ENCODE peak calls at places on chromosomes 12 and 14, in six cellular contexts. O is astrocyte of the spinal cord, B is fibroblast of lung, E is fibroblast of mammary gland, N is left ventricle myocardium inferior, V is AG09309. L is an unnamed sample.

GRCh38 chr12:30457621-30458289 is 237.9 kb downstream of the IPO8 start:
- DNase-seq in O (peak; percentile 72), B (peak; percentile 92), E (peak; percentile 96), N (no peak), V (peak; percentile 62), L (peak; percentile 94)

GRCh38 chr14:37417833-37418232 is 177.2 kb downstream of the FOXA1 start:
- DNase-seq in O (no peak), B (no peak), E (no peak), N (no peak), V (no peak), L (no peak)

GRCh38 chr12:103627189-103627855 is 40.2 kb downstream of the STAB2 start:
- DNase-seq in O (no peak), B (no peak), E (no peak), N (peak; percentile 72), V (no peak), L (no peak)

GRCh38 chr12:92602476-92602875 is 100.3 kb upstream of the PLEKHG7 start:
- DNase-seq in O (peak; percentile 84), B (peak; percentile 94), E (peak; percentile 92), N (no peak), V (peak; percentile 84), L (peak; percentile 99)

GRCh38 chr12:125773033-125773432 is 707.8 kb downstream of the AACS start:
- DNase-seq in O (no peak), B (no peak), E (peak; percentile 6), N (no peak), V (no peak), L (peak; percentile 5)

GRCh38 chr12:115163710-115164109 is 479.7 kb upstream of the TBX3 start:
- DNase-seq in O (no peak), B (no peak), E (no peak), N (no peak), V (no peak), L (no peak)

GRCh38 chr12:105040476-105040875 is 43.8 kb downstream of the ALDH1L2 start:
- DNase-seq in O (no peak), B (no peak), E (no peak), N (no peak), V (no peak), L (no peak)

GRCh38 chr12:113274848-113275247 is 53.6 kb downstream of the TPCN1 start:
- DNase-seq in O (no peak), B (no peak), E (no peak), N (no peak), V (no peak), L (no peak)

GRCh38 chr12:93762059-93762719 is 85.0 kb downstream of the CRADD start:
- DNase-seq in O (no peak), B (peak; percentile 71), E (peak; percentile 66), N (no peak), V (no peak), L (peak; percentile 46)

GRCh38 chr14:60722163-60722835 is 1.9 kb downstream of the SIX4 start:
- DNase-seq in O (peak; percentile 75), B (peak; percentile 70), E (peak; percentile 64), N (no peak), V (no peak), L (peak; percentile 39)

DNA sequence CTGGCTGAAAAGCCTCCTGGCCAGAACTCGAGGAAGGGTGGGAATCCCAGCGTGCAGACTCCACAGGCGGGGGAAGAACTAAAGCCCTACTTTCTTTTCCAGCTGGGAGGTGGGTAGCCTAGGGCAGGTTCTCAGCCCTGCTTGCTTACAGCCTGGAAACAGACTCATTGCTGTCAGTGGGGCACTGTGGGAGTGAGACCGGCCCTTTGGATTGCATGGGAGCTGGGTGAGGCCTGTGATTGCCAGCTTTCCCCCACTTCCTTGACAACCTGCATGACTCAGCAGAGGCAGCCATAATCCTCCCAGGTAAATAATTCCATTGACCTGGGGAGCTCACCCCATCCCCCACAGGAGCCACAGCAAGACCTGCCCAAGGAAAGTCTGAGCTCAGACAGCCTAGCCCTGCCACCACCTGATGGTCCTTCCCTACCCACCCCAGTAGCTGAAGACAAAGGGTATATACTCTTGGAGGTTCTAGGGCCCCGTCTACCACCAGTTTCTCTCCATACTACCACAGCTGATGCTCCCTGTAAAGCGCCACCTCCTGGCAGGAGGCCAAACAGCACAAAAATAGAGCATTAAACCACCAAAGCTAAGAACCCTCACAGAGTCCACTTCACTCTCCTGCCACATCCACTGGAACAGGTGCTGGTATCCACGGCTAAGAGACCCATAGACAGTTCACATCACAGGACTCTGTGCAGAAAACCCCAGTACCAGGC is 294.1 kb downstream of the SEC23A start:
- DNase-seq in O (no peak), B (no peak), E (no peak), N (no peak), V (no peak), L (no peak)
- TF ChIP-seq CTCF in O (no peak), B (no peak), E (no peak), N (no peak), V (no peak), L (no peak)

GRCh38 chr14:91858536-91859275 is 8.6 kb downstream of the TC2N start:
- DNase-seq in O (peak; percentile 44), B (peak; percentile 57), E (peak; percentile 94), N (no peak), V (peak; percentile 52), L (peak; percentile 69)
- TF ChIP-seq CTCF in O (no peak), B (no peak), E (peak; percentile 14), N (no peak), V (no peak), L (peak; percentile 8)

GRCh38 chr12:87667378-87667777 is 361.8 kb downstream of the C12orf50 start:
- DNase-seq in O (peak; percentile 51), B (peak; percentile 47), E (peak; percentile 29), N (no peak), V (no peak), L (peak; percentile 86)
- TF ChIP-seq CTCF in O (peak; percentile 31), B (no peak), E (peak; percentile 24), N (peak; percentile 47), V (no peak), L (peak; percentile 24)

GRCh38 chr12:103169-103981 is 36.8 kb downstream of the IQSEC3 start:
- DNase-seq in O (no peak), B (no peak), E (no peak), N (no peak), V (no peak), L (no peak)

GRCh38 chr12:102879-103168 is 36.3 kb downstream of the IQSEC3 start:
- DNase-seq in O (no peak), B (no peak), E (no peak), N (no peak), V (no peak), L (no peak)

GRCh38 chr12:106118-106561 is 39.6 kb downstream of the IQSEC3 start:
- DNase-seq in O (no peak), B (no peak), E (no peak), N (peak; percentile 32), V (no peak), L (peak; percentile 32)

GRCh38 chr12:105696-106095 is 39.1 kb downstream of the IQSEC3 start:
- DNase-seq in O (no peak), B (no peak), E (no peak), N (no peak), V (no peak), L (no peak)

DNA sequence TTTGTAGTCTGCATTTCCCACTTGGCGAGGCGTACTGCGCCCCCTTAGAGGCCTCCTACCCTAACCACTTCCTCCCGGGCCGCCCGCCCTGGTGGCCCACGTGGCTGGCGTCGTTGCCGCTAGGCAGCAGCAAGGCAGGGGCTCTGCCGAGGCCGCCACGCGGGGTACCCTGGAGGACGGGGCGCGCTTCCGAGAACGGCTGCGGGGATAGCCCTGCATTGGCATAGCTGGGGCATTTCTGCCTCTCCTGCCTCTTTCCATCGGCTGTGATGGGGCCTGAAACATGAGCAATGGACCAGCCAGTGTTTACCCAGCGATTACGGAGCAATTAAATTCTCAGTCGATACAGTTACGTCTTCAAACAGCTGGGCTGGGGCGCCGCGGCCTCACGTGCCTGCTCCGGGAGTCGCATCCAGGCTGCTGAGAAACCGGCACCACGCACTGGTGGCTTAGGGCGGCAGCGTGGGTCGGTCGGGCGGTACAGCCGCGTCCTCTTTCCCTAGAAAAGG is 38.1 kb downstream of the IQSEC3 start:
- DNase-seq in O (no peak), B (no peak), E (no peak), N (no peak), V (no peak), L (no peak)
- TF ChIP-seq CTCF in O (no peak), B (no peak), E (no peak), N (no peak), V (no peak), L (no peak)

GRCh38 chr12:110403146-110403974 is at the start of gene ANAPC7:
- DNase-seq in O (peak; percentile 93), B (peak; percentile 94), E (peak; percentile 88), N (peak; percentile 90), V (peak; percentile 68), L (peak; percentile 95)
- TF ChIP-seq CTCF in O (peak; percentile 9), B (no peak), E (no peak), N (peak; percentile 12), V (no peak), L (no peak)

DNA sequence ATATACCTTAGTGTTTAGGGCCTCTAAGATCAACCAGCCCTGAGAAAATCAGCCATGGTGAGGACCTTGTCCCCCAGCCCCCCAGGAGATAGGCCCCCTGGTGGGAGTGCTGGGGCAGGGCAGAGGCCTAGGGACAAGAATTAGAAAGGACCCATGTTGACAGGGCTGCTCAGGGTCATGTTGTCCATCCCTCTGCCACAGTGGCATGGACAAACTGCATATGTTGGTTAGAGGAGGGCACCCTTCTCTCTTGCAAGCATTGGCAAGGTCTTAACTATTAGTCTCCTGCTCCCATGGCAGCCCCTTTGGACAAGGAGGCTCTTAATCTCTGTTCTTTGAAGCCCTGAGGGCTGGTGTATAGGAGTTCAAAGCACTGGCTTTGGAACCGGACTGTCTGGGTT is 755 bp upstream of the PTPN6 start:
- DNase-seq in O (no peak), B (no peak), E (no peak), N (no peak), V (no peak), L (no peak)
- TF ChIP-seq CTCF in O (peak; percentile 21), B (peak; percentile 3), E (peak; percentile 12), N (no peak), V (peak; percentile 17), L (peak; percentile 35)

GRCh38 chr14:23562822-23563472 is 4.6 kb downstream of the AP1G2 start:
- DNase-seq in O (peak; percentile 32), B (peak; percentile 50), E (peak; percentile 56), N (peak; percentile 48), V (no peak), L (peak; percentile 79)
- TF ChIP-seq CTCF in O (peak; percentile 94), B (peak; percentile 84), E (peak; percentile 89), N (peak; percentile 95), V (peak; percentile 93), L (peak; percentile 92)

GRCh38 chr14:56959869-56960268 is 149.6 kb upstream of the OTX2 start:
- DNase-seq in O (no peak), B (no peak), E (no peak), N (no peak), V (no peak), L (no peak)

GRCh38 chr14:56949828-56950227 is 139.5 kb upstream of the OTX2 start:
- DNase-seq in O (no peak), B (no peak), E (peak; percentile 2), N (no peak), V (no peak), L (peak; percentile 2)

GRCh38 chr14:56952766-56953473 is 142.6 kb upstream of the OTX2 start:
- DNase-seq in O (no peak), B (no peak), E (no peak), N (no peak), V (no peak), L (no peak)

GRCh38 chr14:56953884-56954283 is 143.6 kb upstream of the OTX2 start:
- DNase-seq in O (no peak), B (no peak), E (no peak), N (no peak), V (no peak), L (no peak)
- TF ChIP-seq CTCF in O (no peak), B (no peak), E (no peak), N (no peak), V (no peak), L (no peak)

L was measured in cardiac fibroblast.